ENCODE peak calls at places on chromosomes 12 and 14, in ten cellular contexts. One of them, this sample, is unnamed.

GRCh38 chr12:51056242-51056641 is 8.1 kb downstream of the LETMD1 start:
- DNase-seq in endothelial cell: no peak
- DNase-seq in brain microvascular endothelial cell: peak
- DNase-seq in GM23338: no peak
- DNase-seq in CD4-positive, alpha-beta T cell: no peak
- DNase-seq in omental fat pad: no peak
- DNase-seq in A549: no peak
- DNase-seq in esophagus squamous epithelium: no peak
- DNase-seq in fibroblast of lung: peak
- DNase-seq in upper lobe of right lung: no peak
- DNase-seq in this sample: no peak

GRCh38 chr12:27780612-27781408 is 774 bp upstream of the MANSC4 start:
- DNase-seq in endothelial cell: peak
- DNase-seq in brain microvascular endothelial cell: peak
- DNase-seq in GM23338: peak
- DNase-seq in CD4-positive, alpha-beta T cell: peak
- DNase-seq in omental fat pad: no peak
- DNase-seq in A549: peak
- DNase-seq in esophagus squamous epithelium: no peak
- DNase-seq in fibroblast of lung: peak
- DNase-seq in upper lobe of right lung: no peak
- DNase-seq in this sample: no peak

GRCh38 chr14:103930051-103930604 is 1.9 kb downstream of the TDRD9 start:
- DNase-seq in endothelial cell: no peak
- DNase-seq in brain microvascular endothelial cell: no peak
- DNase-seq in GM23338: no peak
- DNase-seq in CD4-positive, alpha-beta T cell: no peak
- DNase-seq in omental fat pad: no peak
- DNase-seq in A549: no peak
- DNase-seq in esophagus squamous epithelium: no peak
- DNase-seq in fibroblast of lung: peak
- DNase-seq in upper lobe of right lung: no peak
- DNase-seq in this sample: no peak

GRCh38 chr12:120690083-120690450 is 3.1 kb downstream of the MLEC start:
- DNase-seq in endothelial cell: no peak
- DNase-seq in brain microvascular endothelial cell: no peak
- DNase-seq in GM23338: no peak
- DNase-seq in CD4-positive, alpha-beta T cell: no peak
- DNase-seq in omental fat pad: no peak
- DNase-seq in A549: no peak
- DNase-seq in esophagus squamous epithelium: no peak
- DNase-seq in fibroblast of lung: no peak
- DNase-seq in upper lobe of right lung: no peak
- DNase-seq in this sample: no peak

GRCh38 chr14:50766338-50766886 is 64.5 kb downstream of the NIN start:
- DNase-seq in endothelial cell: no peak
- DNase-seq in brain microvascular endothelial cell: peak
- DNase-seq in GM23338: no peak
- DNase-seq in CD4-positive, alpha-beta T cell: no peak
- DNase-seq in omental fat pad: no peak
- DNase-seq in A549: no peak
- DNase-seq in esophagus squamous epithelium: no peak
- DNase-seq in fibroblast of lung: peak
- DNase-seq in upper lobe of right lung: no peak
- DNase-seq in this sample: no peak

GRCh38 chr14:53109028-53109687 is 44.0 kb downstream of the DDHD1 start:
- DNase-seq in endothelial cell: no peak
- DNase-seq in brain microvascular endothelial cell: no peak
- DNase-seq in GM23338: no peak
- DNase-seq in CD4-positive, alpha-beta T cell: peak
- DNase-seq in omental fat pad: no peak
- DNase-seq in A549: no peak
- DNase-seq in esophagus squamous epithelium: no peak
- DNase-seq in fibroblast of lung: no peak
- DNase-seq in upper lobe of right lung: no peak
- DNase-seq in this sample: peak

GRCh38 chr14:32985881-32986280 is 47.2 kb downstream of the NPAS3 start:
- DNase-seq in endothelial cell: no peak
- DNase-seq in brain microvascular endothelial cell: no peak
- DNase-seq in GM23338: no peak
- DNase-seq in CD4-positive, alpha-beta T cell: no peak
- DNase-seq in omental fat pad: no peak
- DNase-seq in A549: no peak
- DNase-seq in esophagus squamous epithelium: no peak
- DNase-seq in fibroblast of lung: peak
- DNase-seq in upper lobe of right lung: no peak
- DNase-seq in this sample: no peak

GRCh38 chr14:92039073-92039719 is 663 bp downstream of the TRIP11 start:
- DNase-seq in endothelial cell: peak
- DNase-seq in brain microvascular endothelial cell: peak
- DNase-seq in GM23338: peak
- DNase-seq in CD4-positive, alpha-beta T cell: no peak
- DNase-seq in omental fat pad: no peak
- DNase-seq in A549: peak
- DNase-seq in esophagus squamous epithelium: no peak
- DNase-seq in fibroblast of lung: peak
- DNase-seq in upper lobe of right lung: no peak
- DNase-seq in this sample: peak

GRCh38 chr14:38129192-38129591 is 78.5 kb upstream of the SSTR1 start:
- DNase-seq in endothelial cell: no peak
- DNase-seq in brain microvascular endothelial cell: no peak
- DNase-seq in GM23338: no peak
- DNase-seq in CD4-positive, alpha-beta T cell: no peak
- DNase-seq in omental fat pad: no peak
- DNase-seq in A549: no peak
- DNase-seq in esophagus squamous epithelium: no peak
- DNase-seq in fibroblast of lung: no peak
- DNase-seq in upper lobe of right lung: no peak
- DNase-seq in this sample: no peak

GRCh38 chr12:93122089-93122488 is 193.0 kb upstream of the EEA1 start:
- DNase-seq in endothelial cell: no peak
- DNase-seq in brain microvascular endothelial cell: peak
- DNase-seq in GM23338: no peak
- DNase-seq in CD4-positive, alpha-beta T cell: no peak
- DNase-seq in omental fat pad: no peak
- DNase-seq in A549: no peak
- DNase-seq in esophagus squamous epithelium: no peak
- DNase-seq in fibroblast of lung: peak
- DNase-seq in upper lobe of right lung: no peak
- DNase-seq in this sample: no peak

GRCh38 chr14:70567791-70568190 is 32.7 kb downstream of the MED6 start:
- DNase-seq in endothelial cell: peak
- DNase-seq in brain microvascular endothelial cell: peak
- DNase-seq in GM23338: peak
- DNase-seq in CD4-positive, alpha-beta T cell: no peak
- DNase-seq in omental fat pad: no peak
- DNase-seq in A549: peak
- DNase-seq in esophagus squamous epithelium: no peak
- DNase-seq in fibroblast of lung: peak
- DNase-seq in upper lobe of right lung: no peak
- DNase-seq in this sample: peak

GRCh38 chr12:124734224-124734788 is 129.4 kb downstream of the SCARB1 start:
- DNase-seq in endothelial cell: peak
- DNase-seq in brain microvascular endothelial cell: peak
- DNase-seq in GM23338: peak
- DNase-seq in CD4-positive, alpha-beta T cell: no peak
- DNase-seq in omental fat pad: no peak
- DNase-seq in A549: no peak
- DNase-seq in esophagus squamous epithelium: no peak
- DNase-seq in fibroblast of lung: no peak
- DNase-seq in upper lobe of right lung: peak
- DNase-seq in this sample: no peak

GRCh38 chr12:95978774-95979173 is 17.4 kb downstream of the HAL start:
- DNase-seq in endothelial cell: no peak
- DNase-seq in brain microvascular endothelial cell: no peak
- DNase-seq in GM23338: no peak
- DNase-seq in CD4-positive, alpha-beta T cell: no peak
- DNase-seq in omental fat pad: no peak
- DNase-seq in A549: no peak
- DNase-seq in esophagus squamous epithelium: no peak
- DNase-seq in fibroblast of lung: no peak
- DNase-seq in upper lobe of right lung: no peak
- DNase-seq in this sample: no peak

DNA sequence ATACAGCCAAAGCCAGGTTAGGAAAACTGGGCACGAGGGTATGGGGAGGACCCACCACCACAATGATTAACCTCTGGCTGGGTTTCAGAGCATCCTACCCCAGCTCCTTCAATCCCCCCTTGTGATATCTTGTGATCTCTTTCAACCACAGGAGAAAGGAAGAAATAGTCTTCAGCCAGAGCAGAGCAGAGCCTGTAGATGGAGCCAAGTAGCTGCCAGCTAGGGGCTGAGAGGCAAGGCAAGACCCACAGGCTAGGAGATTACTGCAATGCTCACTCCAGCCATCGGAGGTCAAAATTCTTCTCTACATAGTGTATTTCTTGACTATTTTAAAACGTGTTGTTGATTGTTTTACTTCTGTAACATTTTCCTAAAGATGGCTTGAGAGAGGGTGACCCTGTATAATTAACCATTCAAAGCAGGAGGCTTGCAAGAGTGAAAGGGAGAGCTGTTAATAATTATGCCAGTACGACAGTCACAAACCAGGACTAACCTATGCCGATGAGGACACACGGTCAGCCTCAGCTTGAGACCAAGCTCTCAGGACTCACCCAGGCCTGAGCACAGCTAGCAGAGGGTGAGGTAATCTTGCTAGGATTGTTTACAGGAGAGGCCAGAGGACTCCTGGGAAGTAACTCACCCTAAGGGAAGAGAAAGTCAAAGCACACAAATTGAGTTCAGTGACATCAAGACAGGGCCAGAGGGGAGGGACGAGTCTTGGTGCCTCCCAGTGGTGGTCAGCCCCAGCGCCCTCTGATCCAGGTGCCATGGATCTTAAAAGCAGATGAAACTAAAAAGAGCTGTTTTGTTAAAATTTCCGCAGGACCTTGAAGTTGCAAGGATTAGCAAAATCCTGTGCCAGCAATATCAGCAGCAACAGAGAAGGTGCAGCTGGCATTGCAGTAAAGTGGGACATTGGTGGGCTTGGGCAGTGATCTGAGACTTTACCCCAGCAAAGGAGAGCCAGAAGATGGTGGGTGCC is 29.8 kb upstream of the CDKN3 start:
- DNase-seq in endothelial cell: peak
- DNase-seq in brain microvascular endothelial cell: peak
- DNase-seq in GM23338: peak
- DNase-seq in CD4-positive, alpha-beta T cell: peak
- DNase-seq in omental fat pad: no peak
- DNase-seq in A549: peak
- DNase-seq in esophagus squamous epithelium: no peak
- DNase-seq in fibroblast of lung: peak
- DNase-seq in upper lobe of right lung: no peak
- DNase-seq in this sample: no peak
- TF ChIP-seq CTCF in endothelial cell: no peak
- TF ChIP-seq CTCF in brain microvascular endothelial cell: peak
- TF ChIP-seq CTCF in GM23338: peak
- TF ChIP-seq CTCF in CD4-positive, alpha-beta T cell: peak
- TF ChIP-seq CTCF in omental fat pad: no peak
- TF ChIP-seq CTCF in A549: peak
- TF ChIP-seq CTCF in esophagus squamous epithelium: peak
- TF ChIP-seq CTCF in fibroblast of lung: peak
- TF ChIP-seq CTCF in upper lobe of right lung: peak
- TF ChIP-seq CTCF in this sample: peak

DNA sequence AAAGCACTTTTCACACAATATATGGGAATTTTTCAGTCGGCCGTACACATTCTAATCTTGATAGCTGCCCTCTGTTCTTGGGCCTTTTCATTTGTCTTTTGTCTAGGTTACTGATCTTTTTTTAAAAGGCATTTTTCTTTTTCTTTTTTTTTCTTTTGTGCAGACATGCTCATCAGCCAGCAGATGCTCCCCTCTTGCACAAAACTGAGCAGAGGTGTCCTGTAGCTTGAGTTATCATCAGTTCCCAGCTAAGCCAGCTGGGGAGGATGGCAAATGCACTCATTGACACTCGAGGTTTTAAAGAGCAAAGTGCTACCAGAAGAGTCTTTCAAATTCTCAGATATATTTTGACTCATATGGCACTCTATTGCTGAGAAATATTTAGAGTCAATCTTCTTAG is 913.9 kb upstream of the SEL1L start:
- DNase-seq in endothelial cell: no peak
- DNase-seq in brain microvascular endothelial cell: no peak
- DNase-seq in GM23338: peak
- DNase-seq in CD4-positive, alpha-beta T cell: no peak
- DNase-seq in omental fat pad: no peak
- DNase-seq in A549: no peak
- DNase-seq in esophagus squamous epithelium: no peak
- DNase-seq in fibroblast of lung: no peak
- DNase-seq in upper lobe of right lung: no peak
- DNase-seq in this sample: no peak
- TF ChIP-seq CTCF in endothelial cell: no peak
- TF ChIP-seq CTCF in brain microvascular endothelial cell: no peak
- TF ChIP-seq CTCF in GM23338: no peak
- TF ChIP-seq CTCF in CD4-positive, alpha-beta T cell: no peak
- TF ChIP-seq CTCF in omental fat pad: no peak
- TF ChIP-seq CTCF in A549: no peak
- TF ChIP-seq CTCF in esophagus squamous epithelium: no peak
- TF ChIP-seq CTCF in fibroblast of lung: no peak
- TF ChIP-seq CTCF in upper lobe of right lung: no peak
- TF ChIP-seq CTCF in this sample: no peak

GRCh38 chr12:52870361-52871290 is 21.8 kb upstream of the KRT78 start:
- DNase-seq in endothelial cell: peak
- DNase-seq in brain microvascular endothelial cell: peak
- DNase-seq in GM23338: peak
- DNase-seq in CD4-positive, alpha-beta T cell: peak
- DNase-seq in omental fat pad: no peak
- DNase-seq in A549: peak
- DNase-seq in esophagus squamous epithelium: no peak
- DNase-seq in fibroblast of lung: no peak
- DNase-seq in upper lobe of right lung: peak
- DNase-seq in this sample: peak
- TF ChIP-seq CTCF in endothelial cell: peak
- TF ChIP-seq CTCF in brain microvascular endothelial cell: peak
- TF ChIP-seq CTCF in GM23338: peak
- TF ChIP-seq CTCF in CD4-positive, alpha-beta T cell: peak
- TF ChIP-seq CTCF in omental fat pad: no peak
- TF ChIP-seq CTCF in A549: peak
- TF ChIP-seq CTCF in esophagus squamous epithelium: peak
- TF ChIP-seq CTCF in fibroblast of lung: peak
- TF ChIP-seq CTCF in upper lobe of right lung: peak
- TF ChIP-seq CTCF in this sample: peak

DNA sequence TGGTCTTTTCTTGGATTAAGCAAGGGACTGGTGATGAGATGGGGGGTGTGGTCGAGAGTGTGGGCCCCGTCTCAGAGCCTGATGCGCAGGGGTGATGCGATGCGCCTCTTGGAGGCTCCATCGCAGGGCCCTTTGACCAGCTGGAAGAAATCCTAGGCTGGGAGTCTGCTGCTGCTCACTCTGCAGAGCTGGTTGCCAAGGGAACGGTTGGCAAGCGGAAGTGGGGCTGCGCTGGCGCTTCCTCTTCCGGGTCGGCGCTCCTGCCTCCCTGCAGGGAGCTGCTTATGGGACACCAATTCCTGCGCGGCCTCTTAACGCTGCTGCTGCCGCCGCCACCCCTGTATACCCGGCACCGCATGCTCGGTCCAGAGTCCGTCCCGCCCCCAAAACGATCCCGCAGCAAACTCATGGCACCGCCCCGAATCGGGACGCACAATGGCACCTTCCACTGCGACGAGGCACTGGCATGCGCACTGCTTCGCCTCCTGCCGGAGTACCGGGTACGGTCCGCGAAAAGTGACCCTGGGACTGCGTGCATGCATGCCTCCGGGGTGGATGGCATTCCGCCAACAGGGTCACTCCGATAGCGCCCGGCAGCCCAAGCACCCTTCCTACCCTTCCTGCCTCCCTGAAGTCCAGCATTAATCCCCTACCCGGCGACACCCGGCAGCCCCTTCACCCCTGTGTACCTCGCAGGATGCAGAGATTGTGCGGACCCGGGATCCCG is at the start of gene MYG1:
- DNase-seq in endothelial cell: peak
- DNase-seq in brain microvascular endothelial cell: peak
- DNase-seq in GM23338: peak
- DNase-seq in CD4-positive, alpha-beta T cell: peak
- DNase-seq in omental fat pad: peak
- DNase-seq in A549: peak
- DNase-seq in esophagus squamous epithelium: peak
- DNase-seq in fibroblast of lung: peak
- DNase-seq in upper lobe of right lung: peak
- DNase-seq in this sample: peak
- TF ChIP-seq CTCF in endothelial cell: no peak
- TF ChIP-seq CTCF in brain microvascular endothelial cell: peak
- TF ChIP-seq CTCF in GM23338: peak
- TF ChIP-seq CTCF in CD4-positive, alpha-beta T cell: no peak
- TF ChIP-seq CTCF in omental fat pad: no peak
- TF ChIP-seq CTCF in A549: no peak
- TF ChIP-seq CTCF in esophagus squamous epithelium: no peak
- TF ChIP-seq CTCF in fibroblast of lung: peak
- TF ChIP-seq CTCF in upper lobe of right lung: peak
- TF ChIP-seq CTCF in this sample: no peak

This sample was measured in GM13976.